ENCODE peak calls at places on chromosomes 3 and 15, in ten cellular contexts. N is omental fat pad, P is IMR-90, O is GM20000, E is sigmoid colon, C is uterus, T is SK-N-SH, Q is progenitor cell of endocrine pancreas, W is esophagus squamous epithelium, X is B cell. D is an unnamed sample.

GRCh38 chr3:185205865-185206264 is 48.0 kb downstream of the EHHADH start:
- DNase-seq in O (no peak), W (no peak), P (no peak), X (no peak), Q (no peak), T (no peak), C (no peak), N (no peak), E (no peak), D (no peak)

GRCh38 chr3:31219131-31219843 is 313.4 kb upstream of the STT3B start:
- DNase-seq in E (no peak), P (peak; percentile 15), W (no peak), N (no peak), C (no peak), Q (no peak), X (no peak), T (no peak), O (peak; percentile 44), D (no peak)

GRCh38 chr15:83287541-83288027 is 3.1 kb upstream of the BNC1 start:
- DNase-seq in X (no peak), E (no peak), W (no peak), T (no peak), P (peak; percentile 98), N (no peak), C (no peak), Q (no peak), O (no peak), D (no peak)

GRCh38 chr3:157810924-157811718 is 295.1 kb downstream of the SHOX2 start:
- DNase-seq in C (no peak), P (no peak), Q (no peak), T (peak; percentile 78), X (no peak), N (no peak), W (no peak), O (no peak), E (no peak), D (no peak)

GRCh38 chr15:76333720-76334437 is 2.7 kb upstream of the ISL2 start:
- DNase-seq in Q (no peak), P (no peak), T (peak; percentile 56), E (no peak), X (no peak), C (no peak), N (no peak), W (no peak), O (peak; percentile 31), D (no peak)

GRCh38 chr3:76585794-76586392 is 454.0 kb upstream of the ROBO2 start:
- DNase-seq in C (no peak), E (no peak), X (no peak), P (peak; percentile 32), W (no peak), N (no peak), O (peak; percentile 20), T (peak; percentile 34), Q (no peak), D (no peak)

GRCh38 chr3:34178415-34178814 is 380.0 kb downstream of the PDCD6IP start:
- DNase-seq in P (peak; percentile 11), O (no peak), N (no peak), W (no peak), Q (no peak), E (no peak), C (no peak), T (no peak), X (no peak), D (no peak)

GRCh38 chr3:72657666-72658065 is 190.6 kb downstream of the SHQ1 start:
- DNase-seq in O (peak; percentile 29), C (no peak), E (no peak), N (no peak), T (no peak), W (no peak), P (no peak), X (no peak), Q (no peak), D (no peak)

GRCh38 chr3:15768421-15769255 is 29.1 kb downstream of the ANKRD28 start:
- DNase-seq in N (no peak), E (no peak), Q (no peak), T (no peak), C (no peak), W (no peak), X (no peak), P (peak; percentile 97), O (peak; percentile 10), D (no peak)

GRCh38 chr3:127803619-127804018 is 18.7 kb downstream of the MGLL start:
- DNase-seq in P (peak; percentile 98), O (no peak), C (no peak), T (no peak), E (no peak), Q (no peak), N (no peak), W (no peak), X (no peak), D (no peak)

GRCh38 chr3:82354181-82354696 is 592.8 kb upstream of the GBE1 start:
- DNase-seq in Q (no peak), W (no peak), T (no peak), E (no peak), X (no peak), C (no peak), N (no peak), P (no peak), O (no peak), D (no peak)

GRCh38 chr15:71093089-71094024 is 21.9 kb upstream of the THSD4 start:
- DNase-seq in E (no peak), Q (no peak), T (no peak), P (peak; percentile 82), N (no peak), O (no peak), C (no peak), W (no peak), X (no peak), D (no peak)

GRCh38 chr3:86563358-86563970 is 427.5 kb downstream of the VGLL3 start:
- DNase-seq in O (peak; percentile 4), T (peak; percentile 16), W (no peak), N (no peak), C (no peak), Q (no peak), P (peak; percentile 47), X (peak; percentile 3), E (no peak), D (no peak)

GRCh38 chr15:42920281-42921048 is at the start of gene TTBK2:
- DNase-seq in E (peak; percentile 99), N (peak; percentile 85), T (peak; percentile 95), P (peak; percentile 99), O (peak; percentile 95), W (peak; percentile 85), C (peak; percentile 99), X (peak; percentile 98), Q (peak; percentile 97), D (peak; percentile 99)

DNA sequence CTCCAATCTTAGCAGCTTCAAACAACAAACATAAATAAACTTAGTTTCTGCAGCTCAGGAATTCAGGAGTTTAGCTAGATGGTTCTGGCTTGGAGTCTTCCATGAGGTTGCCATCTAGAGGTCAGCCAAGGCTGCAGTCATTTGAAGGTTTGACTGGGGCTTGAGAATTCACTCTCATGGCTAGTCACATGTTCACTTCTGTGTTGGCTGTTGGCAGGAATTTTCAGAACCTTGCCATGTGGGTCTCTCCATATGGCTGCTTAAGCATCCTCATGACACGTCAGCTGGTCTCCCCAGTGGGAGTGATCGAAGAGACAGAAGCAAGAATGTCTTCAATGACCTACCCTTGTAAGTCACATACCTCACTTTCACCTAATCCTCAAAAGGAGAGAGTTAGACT is 269.2 kb upstream of the CNTN3 start:
- DNase-seq in P (peak; percentile 5), W (no peak), C (no peak), O (no peak), T (peak; percentile 13), E (no peak), Q (no peak), N (no peak), X (no peak), D (no peak)
- TF ChIP-seq CTCF in P (peak; percentile 36), W (no peak), C (no peak), O (peak; percentile 2), T (peak; percentile 54), E (no peak), Q (peak; percentile 50), N (no peak), X (no peak), D (no peak)

DNA sequence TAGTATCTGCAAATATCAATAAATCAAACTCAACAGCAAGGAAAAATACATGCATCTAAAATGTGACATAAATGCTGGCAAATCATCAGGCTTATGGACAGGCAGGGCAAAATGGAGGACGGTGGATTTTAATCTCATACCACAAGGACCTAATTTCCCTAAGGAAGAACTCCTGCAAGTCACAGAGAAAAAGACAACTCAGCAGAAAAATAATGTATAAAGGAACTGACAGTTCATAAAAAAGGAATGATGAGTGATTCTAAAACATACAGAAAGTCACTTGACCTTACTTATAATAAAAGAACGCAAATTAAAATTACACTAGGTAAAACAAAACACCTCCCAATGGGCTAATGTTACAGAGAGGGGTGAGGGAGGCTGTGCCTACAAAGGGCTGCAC is 17.2 kb downstream of the TUBGCP5 start:
- DNase-seq in C (no peak), E (no peak), X (no peak), N (no peak), O (no peak), T (no peak), Q (no peak), P (no peak), W (no peak), D (no peak)
- TF ChIP-seq CTCF in C (no peak), E (no peak), X (no peak), N (no peak), O (no peak), T (no peak), Q (no peak), P (no peak), W (no peak), D (no peak)

GRCh38 chr15:69160976-69161877 is 792 bp downstream of the GLCE start:
- DNase-seq in T (peak; percentile 66), P (peak; percentile 16), C (peak; percentile 26), Q (peak; percentile 37), E (peak; percentile 69), X (peak; percentile 38), W (no peak), N (no peak), O (peak; percentile 41), D (peak; percentile 80)
- TF ChIP-seq CTCF in T (peak; percentile 59), P (peak; percentile 27), C (no peak), Q (peak; percentile 41), E (no peak), X (no peak), W (no peak), N (no peak), O (no peak), D (no peak)

GRCh38 chr3:138943724-138944131 is 3.2 kb downstream of the FOXL2 start:
- DNase-seq in O (no peak), C (no peak), X (peak; percentile 20), E (no peak), T (no peak), P (no peak), N (no peak), Q (no peak), W (no peak), D (no peak)

GRCh38 chr3:138941259-138941885 is 5.6 kb downstream of the FOXL2 start:
- DNase-seq in E (no peak), C (no peak), N (no peak), Q (peak; percentile 62), X (peak; percentile 19), T (peak; percentile 74), P (peak; percentile 33), W (no peak), O (no peak), D (no peak)

GRCh38 chr3:138944136-138944658 is 2.7 kb downstream of the FOXL2 start:
- DNase-seq in W (no peak), O (no peak), E (no peak), P (no peak), X (peak; percentile 37), N (no peak), T (peak; percentile 45), C (no peak), Q (no peak), D (no peak)

GRCh38 chr3:138942271-138942670 is 4.7 kb downstream of the FOXL2 start:
- DNase-seq in P (no peak), T (no peak), X (no peak), E (no peak), N (no peak), W (no peak), Q (no peak), O (no peak), C (no peak), D (no peak)

GRCh38 chr3:138942861-138943623 is 3.9 kb downstream of the FOXL2 start:
- DNase-seq in P (no peak), O (no peak), Q (no peak), T (peak; percentile 56), X (no peak), E (no peak), C (no peak), W (no peak), N (no peak), D (no peak)
- TF ChIP-seq CTCF in P (no peak), O (no peak), Q (no peak), T (no peak), X (no peak), E (no peak), C (no peak), W (no peak), N (no peak), D (no peak)